ENCODE peak calls at places on chromosomes 3 and 15, in six cellular contexts. One of them, this sample, is unnamed.

GRCh38 chr3:131485116-131485515 is 17.7 kb downstream of the MRPL3 start:
- DNase-seq in H1: no peak
- DNase-seq in GM12878: no peak
- DNase-seq in HepG2: no peak
- DNase-seq in GM12891: no peak
- DNase-seq in K562: no peak
- DNase-seq in this sample: no peak

GRCh38 chr15:68590721-68591389 is 12.1 kb downstream of the CORO2B start:
- DNase-seq in HepG2: no peak
- DNase-seq in GM12891: no peak
- DNase-seq in H1: no peak
- DNase-seq in K562: no peak
- DNase-seq in GM12878: no peak
- DNase-seq in this sample: no peak

GRCh38 chr3:102512734-102513518 is 78.1 kb downstream of the ZPLD1 start:
- DNase-seq in GM12891: no peak
- DNase-seq in HepG2: no peak
- DNase-seq in H1: no peak
- DNase-seq in GM12878: no peak
- DNase-seq in K562: no peak
- DNase-seq in this sample: no peak

GRCh38 chr15:68277131-68277604 is 377 bp upstream of the FEM1B start:
- DNase-seq in GM12878: no peak
- DNase-seq in GM12891: no peak
- DNase-seq in K562: no peak
- DNase-seq in H1: no peak
- DNase-seq in HepG2: no peak
- DNase-seq in this sample: no peak

GRCh38 chr3:100254168-100254777 is 6.5 kb upstream of the TBC1D23 start:
- DNase-seq in GM12891: peak
- DNase-seq in K562: peak
- DNase-seq in HepG2: peak
- DNase-seq in H1: peak
- DNase-seq in GM12878: no peak
- DNase-seq in this sample: no peak

GRCh38 chr3:156665296-156665695 is 9.1 kb upstream of the TIPARP start:
- DNase-seq in H1: no peak
- DNase-seq in HepG2: no peak
- DNase-seq in K562: no peak
- DNase-seq in GM12891: no peak
- DNase-seq in GM12878: no peak
- DNase-seq in this sample: no peak

GRCh38 chr15:39199076-39199475 is 381.8 kb upstream of the THBS1 start:
- DNase-seq in GM12878: no peak
- DNase-seq in H1: no peak
- DNase-seq in GM12891: no peak
- DNase-seq in HepG2: no peak
- DNase-seq in K562: no peak
- DNase-seq in this sample: no peak

GRCh38 chr15:75065467-75065850 is 42.1 kb downstream of the PPCDC start:
- DNase-seq in GM12891: no peak
- DNase-seq in HepG2: peak
- DNase-seq in H1: no peak
- DNase-seq in K562: no peak
- DNase-seq in GM12878: no peak
- DNase-seq in this sample: no peak

GRCh38 chr3:21750291-21750690 is 719 bp downstream of the ZNF385D start:
- DNase-seq in K562: no peak
- DNase-seq in GM12878: no peak
- DNase-seq in GM12891: no peak
- DNase-seq in H1: no peak
- DNase-seq in HepG2: no peak
- DNase-seq in this sample: no peak

GRCh38 chr3:170909129-170909903 is 879 bp upstream of the EIF5A2 start:
- DNase-seq in GM12891: no peak
- DNase-seq in K562: no peak
- DNase-seq in H1: no peak
- DNase-seq in HepG2: peak
- DNase-seq in GM12878: no peak
- DNase-seq in this sample: no peak

DNA sequence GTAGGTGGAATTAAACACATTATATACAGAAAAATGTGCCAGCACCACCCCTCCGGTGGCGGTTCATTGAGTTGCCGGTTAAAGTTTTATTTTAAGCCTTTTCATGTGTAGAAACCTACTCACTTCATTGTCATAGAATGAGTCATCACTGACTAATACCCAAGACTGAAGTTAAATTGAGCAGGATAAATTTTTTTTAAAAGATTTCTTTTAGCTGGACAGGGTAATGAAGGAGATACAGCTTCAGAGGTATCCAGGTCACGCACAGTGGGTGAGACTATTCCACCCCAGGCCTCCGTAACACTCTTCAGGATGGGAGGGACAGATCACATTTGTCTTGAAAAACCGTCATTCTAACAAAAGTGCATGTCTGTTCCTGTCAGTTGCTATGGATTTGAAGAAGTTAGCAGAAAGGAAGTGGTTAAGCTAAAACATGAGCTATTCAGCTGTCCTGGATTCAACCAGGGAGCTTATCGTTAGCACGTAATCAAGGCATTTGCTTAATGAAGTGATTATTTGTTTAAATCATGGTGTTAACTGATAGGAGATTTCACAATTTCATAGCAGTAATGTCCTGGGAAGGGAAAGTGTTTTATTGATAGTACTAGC is 23.3 kb downstream of the WHAMM start:
- DNase-seq in K562: no peak
- DNase-seq in GM12891: peak
- DNase-seq in GM12878: peak
- DNase-seq in H1: no peak
- DNase-seq in HepG2: no peak
- DNase-seq in this sample: no peak
- TF ChIP-seq POLR2AphosphoS5 in K562: no peak
- TF ChIP-seq POLR2AphosphoS5 in GM12891: no peak
- TF ChIP-seq POLR2AphosphoS5 in GM12878: no peak
- TF ChIP-seq POLR2AphosphoS5 in H1: no peak
- TF ChIP-seq POLR2AphosphoS5 in HepG2: no peak
- TF ChIP-seq POLR2AphosphoS5 in this sample: no peak

GRCh38 chr3:107797586-107797985 is 274.8 kb downstream of the BBX start:
- DNase-seq in GM12878: no peak
- DNase-seq in HepG2: no peak
- DNase-seq in H1: no peak
- DNase-seq in K562: no peak
- DNase-seq in GM12891: no peak
- DNase-seq in this sample: no peak

GRCh38 chr3:107795514-107796094 is 272.8 kb downstream of the BBX start:
- DNase-seq in K562: no peak
- DNase-seq in GM12891: no peak
- DNase-seq in HepG2: no peak
- DNase-seq in H1: no peak
- DNase-seq in GM12878: no peak
- DNase-seq in this sample: no peak

GRCh38 chr3:107794664-107795443 is 272.1 kb downstream of the BBX start:
- DNase-seq in H1: no peak
- DNase-seq in K562: no peak
- DNase-seq in HepG2: no peak
- DNase-seq in GM12891: no peak
- DNase-seq in GM12878: no peak
- DNase-seq in this sample: no peak

GRCh38 chr3:107798381-107798780 is 275.6 kb downstream of the BBX start:
- DNase-seq in K562: no peak
- DNase-seq in GM12878: no peak
- DNase-seq in H1: no peak
- DNase-seq in HepG2: no peak
- DNase-seq in GM12891: no peak
- DNase-seq in this sample: no peak

DNA sequence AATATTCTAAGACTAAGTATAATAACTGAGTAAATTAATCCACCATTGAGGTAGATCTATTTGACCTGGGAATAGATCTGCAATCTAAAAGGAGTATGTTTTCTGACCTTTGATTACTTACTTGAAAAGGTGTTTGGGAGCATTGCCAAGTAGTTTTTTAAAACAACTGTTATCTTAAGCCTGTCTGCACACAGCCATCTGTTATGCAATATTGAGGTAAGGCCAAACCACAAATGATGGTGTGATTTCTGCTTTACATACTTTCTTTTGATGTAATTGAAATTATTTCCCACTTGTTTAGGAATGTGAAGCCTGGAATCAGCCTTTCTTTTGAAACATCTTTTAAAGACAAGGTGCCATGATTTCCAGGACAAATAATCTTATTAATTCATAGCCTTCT is 274.0 kb downstream of the BBX start:
- DNase-seq in HepG2: peak
- DNase-seq in K562: no peak
- DNase-seq in H1: no peak
- DNase-seq in GM12878: no peak
- DNase-seq in GM12891: no peak
- DNase-seq in this sample: no peak
- TF ChIP-seq TAF1 in HepG2: no peak
- TF ChIP-seq TAF1 in K562: no peak
- TF ChIP-seq TAF1 in H1: no peak
- TF ChIP-seq TAF1 in GM12878: no peak
- TF ChIP-seq TAF1 in GM12891: no peak
- TF ChIP-seq TAF1 in this sample: no peak

GRCh38 chr3:52024765-52025452 is 29.2 kb upstream of the RPL29 start:
- DNase-seq in K562: no peak
- DNase-seq in GM12878: no peak
- DNase-seq in GM12891: no peak
- DNase-seq in H1: no peak
- DNase-seq in HepG2: no peak
- DNase-seq in this sample: no peak
- TF ChIP-seq POLR2A in K562: no peak
- TF ChIP-seq POLR2A in GM12878: no peak
- TF ChIP-seq POLR2A in GM12891: no peak
- TF ChIP-seq POLR2A in H1: no peak
- TF ChIP-seq POLR2A in HepG2: no peak
- TF ChIP-seq POLR2A in this sample: no peak

GRCh38 chr15:29825205-29825604 is 2.9 kb upstream of the TJP1 start:
- DNase-seq in GM12891: no peak
- DNase-seq in HepG2: no peak
- DNase-seq in H1: no peak
- DNase-seq in GM12878: peak
- DNase-seq in K562: no peak
- DNase-seq in this sample: no peak
- TF ChIP-seq POLR2AphosphoS5 in GM12891: no peak
- TF ChIP-seq POLR2AphosphoS5 in HepG2: no peak
- TF ChIP-seq POLR2AphosphoS5 in H1: no peak
- TF ChIP-seq POLR2AphosphoS5 in GM12878: no peak
- TF ChIP-seq POLR2AphosphoS5 in K562: no peak
- TF ChIP-seq POLR2AphosphoS5 in this sample: no peak

DNA sequence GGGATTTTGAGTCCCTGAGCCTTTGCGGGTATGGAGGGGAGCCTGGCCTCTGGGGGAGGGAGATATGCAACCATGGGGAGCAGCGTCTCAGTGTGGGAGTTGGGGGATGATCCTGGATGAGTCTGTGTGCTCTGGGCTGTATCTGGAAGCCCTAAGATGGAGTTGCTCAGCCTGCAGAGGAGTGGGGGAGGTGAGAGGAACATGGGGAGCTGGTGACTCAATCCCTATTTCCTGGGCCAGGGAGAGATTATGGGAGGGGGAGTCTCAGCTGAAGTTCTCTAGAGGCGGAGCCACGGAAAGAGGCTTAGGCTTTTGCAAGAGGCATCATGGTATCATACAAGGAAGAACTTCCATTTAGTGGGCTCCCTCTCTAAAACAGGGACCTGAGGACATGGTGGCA is 59.5 kb upstream of the TMEM115 start:
- DNase-seq in GM12891: no peak
- DNase-seq in K562: peak
- DNase-seq in GM12878: no peak
- DNase-seq in H1: no peak
- DNase-seq in HepG2: no peak
- DNase-seq in this sample: no peak
- TF ChIP-seq TAF1 in GM12891: no peak
- TF ChIP-seq TAF1 in K562: no peak
- TF ChIP-seq TAF1 in GM12878: no peak
- TF ChIP-seq TAF1 in H1: no peak
- TF ChIP-seq TAF1 in HepG2: no peak
- TF ChIP-seq TAF1 in this sample: no peak

DNA sequence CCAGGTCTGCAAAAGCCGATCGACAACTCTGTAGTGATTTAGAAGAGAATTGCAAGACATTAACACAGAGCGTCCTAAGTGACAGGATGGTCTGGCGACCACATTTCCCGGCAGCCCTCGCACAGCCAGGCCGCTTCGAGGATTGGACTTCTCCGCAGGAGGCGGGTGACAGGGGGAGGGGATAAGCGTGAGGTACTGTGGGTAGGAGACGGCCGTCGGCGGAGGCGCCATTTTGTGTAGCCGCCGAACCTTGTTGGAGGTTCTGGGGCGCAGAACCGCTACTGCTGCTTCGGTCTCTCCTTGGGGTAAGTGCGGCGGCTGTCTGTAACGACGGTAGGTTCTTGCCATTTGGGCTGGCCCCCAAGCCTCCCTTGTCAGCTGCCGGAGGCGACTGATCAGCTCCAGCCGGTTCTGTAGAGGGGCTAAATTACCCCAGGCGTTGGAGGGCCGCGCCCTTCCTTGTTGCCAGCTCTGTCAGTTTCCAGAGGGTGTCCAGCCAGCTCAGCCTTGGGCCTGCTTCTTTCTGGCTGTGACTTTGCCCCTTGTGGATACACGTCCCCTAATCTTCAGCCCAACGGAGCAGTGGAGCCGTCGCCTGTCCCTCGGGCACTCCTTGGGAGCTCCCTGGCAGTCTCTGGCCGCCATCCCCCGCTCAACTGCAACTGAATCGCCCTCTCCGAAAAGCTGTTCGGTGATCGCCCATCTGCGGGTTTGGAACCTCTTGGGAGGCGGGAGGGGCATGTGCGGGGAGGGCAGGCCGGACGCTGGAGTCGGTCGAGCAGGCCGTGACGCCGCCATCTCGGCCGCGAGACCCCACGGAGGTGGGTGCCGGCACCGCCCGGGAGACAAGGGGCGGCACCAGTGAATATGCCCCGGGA is at the start of gene RBM5:
- DNase-seq in HepG2: peak
- DNase-seq in GM12891: peak
- DNase-seq in H1: peak
- DNase-seq in K562: peak
- DNase-seq in GM12878: peak
- DNase-seq in this sample: peak
- TF ChIP-seq POLR2A in HepG2: peak
- TF ChIP-seq POLR2A in GM12891: peak
- TF ChIP-seq POLR2A in H1: peak
- TF ChIP-seq POLR2A in K562: peak
- TF ChIP-seq POLR2A in GM12878: peak
- TF ChIP-seq POLR2A in this sample: peak

GRCh38 chr15:99703603-99704443 is 29.4 kb downstream of the LYSMD4 start:
- DNase-seq in K562: peak
- DNase-seq in GM12878: no peak
- DNase-seq in HepG2: peak
- DNase-seq in H1: no peak
- DNase-seq in GM12891: no peak
- DNase-seq in this sample: no peak
- TF ChIP-seq POLR2AphosphoS5 in K562: no peak
- TF ChIP-seq POLR2AphosphoS5 in GM12878: no peak
- TF ChIP-seq POLR2AphosphoS5 in HepG2: no peak
- TF ChIP-seq POLR2AphosphoS5 in H1: no peak
- TF ChIP-seq POLR2AphosphoS5 in GM12891: no peak
- TF ChIP-seq POLR2AphosphoS5 in this sample: no peak